ENCODE peak calls at places on chromosomes 2 and 18, in six cellular contexts. One of them, this sample, is unnamed. For H3K9me3, the result is how much of the 10 kb centered on the place peaks cover.

GRCh38 chr18:55265130-55265675 is 305.9 kb upstream of the CCDC68 start:
- DNase-seq in GM12878: no peak
- DNase-seq in tibial nerve: no peak
- DNase-seq in transverse colon: no peak
- DNase-seq in K562: no peak
- DNase-seq in HepG2: no peak
- DNase-seq in this sample: no peak

GRCh38 chr18:12088731-12089375 is 4.8 kb upstream of the ANKRD62 start:
- DNase-seq in transverse colon: no peak
- DNase-seq in K562: no peak
- DNase-seq in tibial nerve: no peak
- DNase-seq in GM12878: no peak
- DNase-seq in HepG2: no peak
- DNase-seq in this sample: no peak

GRCh38 chr2:95234806-95235205 is 27.5 kb downstream of the ZNF892 start:
- DNase-seq in tibial nerve: no peak
- DNase-seq in transverse colon: no peak
- DNase-seq in GM12878: no peak
- DNase-seq in K562: no peak
- DNase-seq in HepG2: no peak
- DNase-seq in this sample: no peak

GRCh38 chr2:3789246-3789645 is 85.9 kb downstream of the DCDC2C start:
- DNase-seq in GM12878: no peak
- DNase-seq in K562: no peak
- DNase-seq in tibial nerve: no peak
- DNase-seq in transverse colon: no peak
- DNase-seq in HepG2: no peak
- DNase-seq in this sample: no peak

GRCh38 chr2:160469164-160469563 is 24.4 kb downstream of the RBMS1 start:
- DNase-seq in GM12878: no peak
- DNase-seq in K562: no peak
- DNase-seq in transverse colon: no peak
- DNase-seq in HepG2: no peak
- DNase-seq in tibial nerve: no peak
- DNase-seq in this sample: no peak

GRCh38 chr2:120419073-120419472 is 73.1 kb downstream of the INHBB start:
- DNase-seq in HepG2: no peak
- DNase-seq in K562: no peak
- DNase-seq in transverse colon: no peak
- DNase-seq in GM12878: no peak
- DNase-seq in tibial nerve: no peak
- DNase-seq in this sample: no peak

GRCh38 chr18:45663646-45664045 is 48.4 kb downstream of the SLC14A2 start:
- DNase-seq in K562: no peak
- DNase-seq in GM12878: no peak
- DNase-seq in HepG2: no peak
- DNase-seq in tibial nerve: no peak
- DNase-seq in transverse colon: no peak
- DNase-seq in this sample: no peak

GRCh38 chr18:63869851-63870250 is 17.7 kb upstream of the SERPINB2 start:
- DNase-seq in transverse colon: no peak
- DNase-seq in K562: no peak
- DNase-seq in HepG2: no peak
- DNase-seq in tibial nerve: no peak
- DNase-seq in GM12878: no peak
- DNase-seq in this sample: no peak

GRCh38 chr2:10161206-10161931 is 38.8 kb downstream of the RRM2 start:
- DNase-seq in tibial nerve: no peak
- DNase-seq in HepG2: no peak
- DNase-seq in GM12878: no peak
- DNase-seq in transverse colon: peak
- DNase-seq in K562: no peak
- DNase-seq in this sample: no peak

GRCh38 chr2:105188343-105188742 is 53.2 kb upstream of the GPR45 start:
- DNase-seq in tibial nerve: no peak
- DNase-seq in K562: no peak
- DNase-seq in GM12878: no peak
- DNase-seq in HepG2: no peak
- DNase-seq in transverse colon: no peak
- DNase-seq in this sample: no peak

GRCh38 chr2:217797170-217797569 is 205.6 kb downstream of the TNS1 start:
- DNase-seq in K562: peak
- DNase-seq in HepG2: no peak
- DNase-seq in transverse colon: no peak
- DNase-seq in tibial nerve: peak
- DNase-seq in GM12878: no peak
- DNase-seq in this sample: no peak

GRCh38 chr2:7377861-7378569 is 460.8 kb downstream of the RNF144A start:
- DNase-seq in transverse colon: no peak
- DNase-seq in K562: no peak
- DNase-seq in HepG2: no peak
- DNase-seq in tibial nerve: no peak
- DNase-seq in GM12878: no peak
- DNase-seq in this sample: peak

GRCh38 chr2:99569393-99569792 is 79.6 kb upstream of the REV1 start:
- DNase-seq in transverse colon: no peak
- DNase-seq in HepG2: no peak
- DNase-seq in GM12878: no peak
- DNase-seq in K562: no peak
- DNase-seq in tibial nerve: no peak
- DNase-seq in this sample: no peak

GRCh38 chr2:221958224-221958623 is 340.6 kb downstream of the PAX3 start:
- DNase-seq in K562: no peak
- DNase-seq in transverse colon: no peak
- DNase-seq in GM12878: no peak
- DNase-seq in HepG2: no peak
- DNase-seq in tibial nerve: no peak
- DNase-seq in this sample: no peak

GRCh38 chr18:73551211-73551610 is 596.4 kb downstream of the FBXO15 start:
- DNase-seq in GM12878: no peak
- DNase-seq in transverse colon: no peak
- DNase-seq in K562: no peak
- DNase-seq in HepG2: no peak
- DNase-seq in tibial nerve: no peak
- DNase-seq in this sample: no peak

GRCh38 chr2:113233593-113234550 is 44.8 kb downstream of the PAX8 start:
- DNase-seq in GM12878: no peak
- DNase-seq in K562: peak
- DNase-seq in HepG2: peak
- DNase-seq in transverse colon: no peak
- DNase-seq in tibial nerve: no peak
- DNase-seq in this sample: no peak

GRCh38 chr2:121944072-121944829 is 188.8 kb downstream of the TSN start:
- DNase-seq in GM12878: no peak
- DNase-seq in HepG2: no peak
- DNase-seq in K562: no peak
- DNase-seq in tibial nerve: peak
- DNase-seq in transverse colon: no peak
- DNase-seq in this sample: no peak

GRCh38 chr2:121943285-121943684 is 187.8 kb downstream of the TSN start:
- DNase-seq in HepG2: no peak
- DNase-seq in K562: no peak
- DNase-seq in transverse colon: no peak
- DNase-seq in GM12878: no peak
- DNase-seq in tibial nerve: no peak
- DNase-seq in this sample: no peak

GRCh38 chr2:121947681-121948080 is 192.2 kb downstream of the TSN start:
- DNase-seq in K562: no peak
- DNase-seq in tibial nerve: no peak
- DNase-seq in GM12878: no peak
- DNase-seq in HepG2: no peak
- DNase-seq in transverse colon: no peak
- DNase-seq in this sample: no peak

GRCh38 chr2:121949271-121949670 is 193.8 kb downstream of the TSN start:
- DNase-seq in tibial nerve: no peak
- DNase-seq in transverse colon: no peak
- DNase-seq in HepG2: no peak
- DNase-seq in K562: no peak
- DNase-seq in GM12878: no peak
- DNase-seq in this sample: no peak
- H3K9me3 ChIP-seq in tibial nerve: under half
- H3K9me3 ChIP-seq in transverse colon: under half
- H3K9me3 ChIP-seq in HepG2: under half
- H3K9me3 ChIP-seq in K562: under half
- H3K9me3 ChIP-seq in GM12878: under half
- H3K9me3 ChIP-seq in this sample: under half

GRCh38 chr18:76822510-76823165 is at the start of gene ZNF236:
- DNase-seq in HepG2: peak
- DNase-seq in tibial nerve: peak
- DNase-seq in K562: peak
- DNase-seq in GM12878: no peak
- DNase-seq in transverse colon: peak
- DNase-seq in this sample: peak
- TF ChIP-seq EP300 in HepG2: no peak
- TF ChIP-seq EP300 in tibial nerve: peak
- TF ChIP-seq EP300 in K562: no peak
- TF ChIP-seq EP300 in GM12878: no peak
- TF ChIP-seq EP300 in transverse colon: no peak
- TF ChIP-seq EP300 in this sample: no peak

DNA sequence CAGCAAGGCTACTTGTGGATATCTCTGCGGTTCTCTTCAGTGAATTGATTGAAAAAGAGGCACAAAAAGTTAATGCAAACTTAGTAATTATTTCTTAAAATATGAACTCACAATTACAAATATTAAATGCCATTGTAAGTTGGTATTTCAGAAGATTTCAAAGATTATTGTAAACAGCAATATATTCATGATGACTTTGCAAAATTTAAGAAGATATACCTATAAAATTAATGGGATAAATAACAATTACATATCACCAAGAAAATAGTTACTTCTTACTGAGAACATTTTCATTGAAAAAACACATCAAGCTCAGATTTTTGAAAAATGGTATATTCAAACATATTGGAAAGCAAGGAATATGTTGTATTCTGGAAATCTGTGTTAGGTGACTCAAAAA is 482.0 kb upstream of the LRRTM1 start:
- DNase-seq in HepG2: no peak
- DNase-seq in transverse colon: no peak
- DNase-seq in K562: no peak
- DNase-seq in GM12878: no peak
- DNase-seq in tibial nerve: no peak
- DNase-seq in this sample: no peak
- H3K9me3 ChIP-seq in HepG2: half or more
- H3K9me3 ChIP-seq in transverse colon: under half
- H3K9me3 ChIP-seq in K562: under half
- H3K9me3 ChIP-seq in GM12878: under half
- H3K9me3 ChIP-seq in tibial nerve: under half
- H3K9me3 ChIP-seq in this sample: under half

GRCh38 chr2:143474568-143474967 is 345.3 kb downstream of the ARHGAP15 start:
- DNase-seq in transverse colon: no peak
- DNase-seq in K562: no peak
- DNase-seq in GM12878: no peak
- DNase-seq in tibial nerve: no peak
- DNase-seq in HepG2: no peak
- DNase-seq in this sample: no peak

GRCh38 chr2:143473206-143473605 is 344.0 kb downstream of the ARHGAP15 start:
- DNase-seq in GM12878: no peak
- DNase-seq in transverse colon: no peak
- DNase-seq in K562: no peak
- DNase-seq in HepG2: no peak
- DNase-seq in tibial nerve: no peak
- DNase-seq in this sample: no peak

GRCh38 chr2:143477724-143478443 is 348.7 kb downstream of the ARHGAP15 start:
- DNase-seq in tibial nerve: no peak
- DNase-seq in transverse colon: no peak
- DNase-seq in GM12878: peak
- DNase-seq in HepG2: no peak
- DNase-seq in K562: no peak
- DNase-seq in this sample: no peak

GRCh38 chr2:143475131-143475784 is 346.0 kb downstream of the ARHGAP15 start:
- DNase-seq in K562: no peak
- DNase-seq in HepG2: no peak
- DNase-seq in GM12878: no peak
- DNase-seq in transverse colon: no peak
- DNase-seq in tibial nerve: no peak
- DNase-seq in this sample: no peak

GRCh38 chr2:143476421-143477084 is 347.3 kb downstream of the ARHGAP15 start:
- DNase-seq in HepG2: no peak
- DNase-seq in tibial nerve: no peak
- DNase-seq in GM12878: no peak
- DNase-seq in K562: no peak
- DNase-seq in transverse colon: no peak
- DNase-seq in this sample: no peak
- TF ChIP-seq EP300 in HepG2: no peak
- TF ChIP-seq EP300 in tibial nerve: no peak
- TF ChIP-seq EP300 in GM12878: no peak
- TF ChIP-seq EP300 in K562: no peak
- TF ChIP-seq EP300 in transverse colon: no peak
- TF ChIP-seq EP300 in this sample: no peak

GRCh38 chr2:228458364-228458763 is 276.9 kb upstream of the SPHKAP start:
- DNase-seq in K562: no peak
- DNase-seq in HepG2: no peak
- DNase-seq in GM12878: no peak
- DNase-seq in tibial nerve: no peak
- DNase-seq in transverse colon: no peak
- DNase-seq in this sample: no peak
- H3K9me3 ChIP-seq in K562: under half
- H3K9me3 ChIP-seq in HepG2: half or more
- H3K9me3 ChIP-seq in GM12878: under half
- H3K9me3 ChIP-seq in tibial nerve: under half
- H3K9me3 ChIP-seq in transverse colon: under half
- H3K9me3 ChIP-seq in this sample: under half

GRCh38 chr2:38750793-38751042 is 443 bp downstream of the SRSF7 start:
- DNase-seq in transverse colon: peak
- DNase-seq in HepG2: no peak
- DNase-seq in K562: no peak
- DNase-seq in GM12878: no peak
- DNase-seq in tibial nerve: peak
- DNase-seq in this sample: peak

GRCh38 chr2:38750011-38750792 is 959 bp downstream of the SRSF7 start:
- DNase-seq in K562: peak
- DNase-seq in GM12878: no peak
- DNase-seq in transverse colon: peak
- DNase-seq in tibial nerve: no peak
- DNase-seq in HepG2: no peak
- DNase-seq in this sample: peak

GRCh38 chr2:38751847-38752410 is 768 bp upstream of the SRSF7 start:
- DNase-seq in K562: no peak
- DNase-seq in GM12878: no peak
- DNase-seq in transverse colon: no peak
- DNase-seq in tibial nerve: no peak
- DNase-seq in HepG2: peak
- DNase-seq in this sample: no peak

GRCh38 chr2:38748857-38749804 is 2.0 kb downstream of the SRSF7 start:
- DNase-seq in K562: no peak
- DNase-seq in transverse colon: no peak
- DNase-seq in tibial nerve: no peak
- DNase-seq in GM12878: no peak
- DNase-seq in HepG2: no peak
- DNase-seq in this sample: no peak

GRCh38 chr2:38751043-38751846 is at the start of gene SRSF7:
- DNase-seq in GM12878: peak
- DNase-seq in transverse colon: peak
- DNase-seq in HepG2: peak
- DNase-seq in K562: peak
- DNase-seq in tibial nerve: peak
- DNase-seq in this sample: peak
- TF ChIP-seq EP300 in GM12878: peak
- TF ChIP-seq EP300 in transverse colon: peak
- TF ChIP-seq EP300 in HepG2: peak
- TF ChIP-seq EP300 in K562: peak
- TF ChIP-seq EP300 in tibial nerve: peak
- TF ChIP-seq EP300 in this sample: peak

This sample was measured in ovary.